ENCODE peak calls at places on chromosomes 3 and 15, in six cellular contexts. W is naive thymus-derived CD4-positive, alpha-beta T cell; T is mucosa of gallbladder; F is LoVo; G is RKO; X is cardiac fibroblast. H is an unnamed sample.

GRCh38 chr3:128845119-128845518 is 34.3 kb upstream of the ACAD9 start:
- DNase-seq in W (no peak), T (no peak), F (no peak), G (no peak), X (no peak), H (no peak)

GRCh38 chr15:70387086-70387485 is 289.4 kb upstream of the TLE3 start:
- DNase-seq in W (no peak), T (no peak), F (no peak), G (no peak), X (no peak), H (no peak)

GRCh38 chr3:177835008-177835407 is 637.7 kb upstream of the TBL1XR1 start:
- DNase-seq in W (no peak), T (no peak), F (peak), G (peak), X (peak), H (no peak)

GRCh38 chr3:179921500-179921899 is 115.2 kb downstream of the PEX5L start:
- DNase-seq in W (no peak), T (no peak), F (no peak), G (no peak), X (no peak), H (no peak)

GRCh38 chr3:11582123-11582968 is 61.4 kb downstream of the VGLL4 start:
- DNase-seq in W (peak), T (peak), F (no peak), G (no peak), X (peak), H (peak)

GRCh38 chr3:19547665-19548464 is 386.2 kb downstream of the EFHB start:
- DNase-seq in W (no peak), T (no peak), F (no peak), G (no peak), X (no peak), H (no peak)

GRCh38 chr3:15327941-15328340 is 4.4 kb downstream of the SH3BP5 start:
- DNase-seq in W (no peak), T (no peak), F (no peak), G (no peak), X (peak), H (no peak)

GRCh38 chr15:25250906-25251622 is 187.8 kb downstream of the UBE3A start:
- DNase-seq in W (no peak), T (no peak), F (no peak), G (no peak), X (no peak), H (no peak)

GRCh38 chr3:49716691-49717538 is 2.6 kb downstream of the AMIGO3 start:
- DNase-seq in W (no peak), T (no peak), F (no peak), G (no peak), X (no peak), H (peak)

H was measured in body of pancreas.